ENCODE peak calls at places on chromosomes 7 and 10, in ten cellular contexts. K is astrocyte of the spinal cord; F is stimulated activated CD4-positive, alpha-beta T cell treated with anti-CD3 and anti-CD28 coated beads, TNF-alpha, amount 100 ng/mL, for 1 hour; V is left kidney; H is stomach; D is activated T-cell treated with anti-CD3 and anti-CD28 coated beads for 48 hours; R is PC-3; S is CD8-positive, alpha-beta T cell; L is NCI-H2029; A is OCI-M1. E is an unnamed sample.

GRCh38 chr10:75043256-75044121 is 68.0 kb upstream of the SAMD8 start:
- DNase-seq in K (no peak), F (no peak), V (peak), H (no peak), D (peak), R (no peak), S (peak), L (no peak), A (no peak), E (no peak)

GRCh38 chr7:95011156-95011928 is 103.9 kb downstream of the PPP1R9A start:
- DNase-seq in K (peak), F (no peak), V (no peak), H (no peak), D (no peak), R (peak), S (no peak), L (no peak), A (no peak), E (peak)

GRCh38 chr10:132849546-132850031 is 63.6 kb upstream of the NKX6-2 start:
- DNase-seq in K (no peak), F (no peak), V (no peak), H (peak), D (no peak), R (no peak), S (peak), L (no peak), A (no peak), E (no peak)

GRCh38 chr10:91022924-91023707 is 102.2 kb upstream of the ANKRD1 start:
- DNase-seq in K (no peak), F (no peak), V (peak), H (no peak), D (no peak), R (no peak), S (no peak), L (no peak), A (no peak), E (no peak)

GRCh38 chr10:12971001-12971788 is 30.3 kb downstream of the CCDC3 start:
- DNase-seq in K (no peak), F (no peak), V (no peak), H (no peak), D (no peak), R (no peak), S (no peak), L (no peak), A (no peak), E (no peak)

GRCh38 chr7:151851782-151852181 is 25.1 kb downstream of the PRKAG2 start:
- DNase-seq in K (no peak), F (no peak), V (no peak), H (peak), D (no peak), R (no peak), S (no peak), L (no peak), A (no peak), E (no peak)

GRCh38 chr7:33646166-33646565 is 259.2 kb upstream of the BMPER start:
- DNase-seq in K (no peak), F (no peak), V (no peak), H (no peak), D (no peak), R (no peak), S (no peak), L (no peak), A (no peak), E (no peak)

GRCh38 chr10:8159628-8160165 is 105.2 kb downstream of the GATA3 start:
- DNase-seq in K (peak), F (no peak), V (no peak), H (no peak), D (no peak), R (peak), S (no peak), L (no peak), A (no peak), E (peak)

GRCh38 chr10:11742779-11743298 is 657 bp downstream of the ECHDC3 start:
- DNase-seq in K (no peak), F (no peak), V (no peak), H (no peak), D (no peak), R (no peak), S (no peak), L (no peak), A (no peak), E (no peak)

GRCh38 chr7:123282181-123282580 is 82.4 kb upstream of the SLC13A1 start:
- DNase-seq in K (peak), F (no peak), V (no peak), H (no peak), D (no peak), R (peak), S (no peak), L (no peak), A (no peak), E (no peak)

GRCh38 chr10:74981831-74982633 is 129.4 kb upstream of the SAMD8 start:
- DNase-seq in K (no peak), F (no peak), V (no peak), H (no peak), D (no peak), R (no peak), S (no peak), L (no peak), A (no peak), E (no peak)

GRCh38 chr7:43104874-43105520 is 7.5 kb upstream of the HECW1 start:
- DNase-seq in K (no peak), F (no peak), V (no peak), H (no peak), D (no peak), R (no peak), S (no peak), L (no peak), A (no peak), E (no peak)

GRCh38 chr10:21927601-21928000 is 75.9 kb downstream of the DNAJC1 start:
- DNase-seq in K (peak), F (no peak), V (peak), H (no peak), D (no peak), R (peak), S (no peak), L (no peak), A (no peak), E (peak)

GRCh38 chr7:24703296-24703695 is 54.0 kb downstream of the GSDME start:
- DNase-seq in K (no peak), F (no peak), V (no peak), H (no peak), D (no peak), R (peak), S (no peak), L (no peak), A (no peak), E (no peak)

GRCh38 chr10:47378606-47379444 is 5.3 kb downstream of the ZNF488 start:
- DNase-seq in K (no peak), F (no peak), V (no peak), H (no peak), D (no peak), R (no peak), S (peak), L (no peak), A (no peak), E (no peak)

GRCh38 chr7:493661-494251 is 25.9 kb downstream of the PDGFA start:
- DNase-seq in K (no peak), F (no peak), V (no peak), H (no peak), D (no peak), R (no peak), S (no peak), L (no peak), A (no peak), E (no peak)

GRCh38 chr10:29480281-29480954 is 154.4 kb downstream of the SVIL start:
- DNase-seq in K (no peak), F (no peak), V (peak), H (no peak), D (no peak), R (no peak), S (no peak), L (no peak), A (no peak), E (no peak)

GRCh38 chr7:5597772-5598171 is 174.1 kb upstream of the TNRC18 start:
- DNase-seq in K (peak), F (no peak), V (peak), H (no peak), D (no peak), R (no peak), S (no peak), L (no peak), A (no peak), E (no peak)

GRCh38 chr10:10010397-10010796 is 1007.3 kb upstream of the CELF2 start:
- DNase-seq in K (no peak), F (no peak), V (no peak), H (no peak), D (no peak), R (no peak), S (no peak), L (no peak), A (no peak), E (no peak)

GRCh38 chr7:107355616-107356015 is 114.2 kb upstream of the GPR22 start:
- DNase-seq in K (peak), F (no peak), V (no peak), H (no peak), D (no peak), R (peak), S (no peak), L (no peak), A (no peak), E (no peak)

GRCh38 chr7:265192-265997 is 24.6 kb upstream of the FOXL3 start:
- DNase-seq in K (no peak), F (no peak), V (no peak), H (no peak), D (no peak), R (no peak), S (no peak), L (no peak), A (no peak), E (no peak)

GRCh38 chr7:15577600-15577999 is 15.8 kb upstream of the AGMO start:
- DNase-seq in K (no peak), F (no peak), V (no peak), H (no peak), D (no peak), R (no peak), S (no peak), L (no peak), A (no peak), E (no peak)

GRCh38 chr7:8125680-8126444 is 136.1 kb downstream of the ICA1 start:
- DNase-seq in K (no peak), F (peak), V (no peak), H (peak), D (peak), R (no peak), S (peak), L (no peak), A (peak), E (no peak)

GRCh38 chr10:13233358-13233757 is 816 bp downstream of the UCMA start:
- DNase-seq in K (no peak), F (no peak), V (no peak), H (no peak), D (no peak), R (no peak), S (no peak), L (no peak), A (no peak), E (no peak)

GRCh38 chr10:103540722-103541121 is 47.2 kb downstream of the NEURL1 start:
- DNase-seq in K (no peak), F (no peak), V (no peak), H (peak), D (no peak), R (no peak), S (no peak), L (no peak), A (no peak), E (no peak)

GRCh38 chr10:77867124-77867715 is 59.3 kb downstream of the DLG5 start:
- DNase-seq in K (no peak), F (no peak), V (no peak), H (no peak), D (no peak), R (no peak), S (no peak), L (no peak), A (no peak), E (no peak)

GRCh38 chr10:106609466-106609865 is 555.0 kb downstream of the SORCS1 start:
- DNase-seq in K (no peak), F (no peak), V (no peak), H (no peak), D (no peak), R (peak), S (no peak), L (no peak), A (no peak), E (peak)

GRCh38 chr7:105985821-105986220 is 22.8 kb downstream of the CDHR3 start:
- DNase-seq in K (no peak), F (no peak), V (no peak), H (no peak), D (no peak), R (no peak), S (no peak), L (no peak), A (no peak), E (no peak)

GRCh38 chr10:52488606-52489485 is 174.8 kb downstream of the DKK1 start:
- DNase-seq in K (peak), F (no peak), V (peak), H (no peak), D (no peak), R (peak), S (no peak), L (no peak), A (peak), E (peak)

GRCh38 chr7:86708334-86708733 is 64.6 kb downstream of the GRM3 start:
- DNase-seq in K (no peak), F (no peak), V (no peak), H (no peak), D (no peak), R (no peak), S (no peak), L (no peak), A (no peak), E (peak)